ENCODE peak calls at places on chromosomes 4 and X, in six cellular contexts. F, I, O, U, L and T are unnamed samples. For H3K36me3, the result is how much of the 10 kb centered on the place peaks cover.

GRCh38 chrX:76183289-76184057 is 10.6 kb downstream of the PBDC1 start:
- DNase-seq in F (no peak), I (no peak), O (no peak), U (peak), L (peak), T (peak)

GRCh38 chr4:11585506-11585905 is 156.8 kb upstream of the HS3ST1 start:
- DNase-seq in F (no peak), I (peak), O (no peak), U (no peak), L (peak), T (peak)

GRCh38 chr4:8863759-8864682 is 7.6 kb downstream of the HMX1 start:
- DNase-seq in F (no peak), I (no peak), O (no peak), U (no peak), L (no peak), T (no peak)

GRCh38 chrX:148424570-148424969 is 75.8 kb upstream of the AFF2 start:
- DNase-seq in F (no peak), I (no peak), O (no peak), U (no peak), L (no peak), T (no peak)

GRCh38 chr4:5460106-5460801 is 248.1 kb downstream of the EVC2 start:
- DNase-seq in F (peak), I (no peak), O (peak), U (no peak), L (no peak), T (no peak)

GRCh38 chrX:101550825-101551767 is 749 bp downstream of the ARMCX1 start:
- DNase-seq in F (peak), I (no peak), O (no peak), U (no peak), L (peak), T (no peak)

GRCh38 chrX:154490021-154490413 is 412 bp downstream of the SLC10A3 start:
- DNase-seq in F (no peak), I (no peak), O (no peak), U (no peak), L (peak), T (no peak)

GRCh38 chr4:159398236-159398638 is 295.4 kb downstream of the RAPGEF2 start:
- DNase-seq in F (no peak), I (no peak), O (no peak), U (no peak), L (no peak), T (no peak)

GRCh38 chr4:119832731-119833233 is 204.2 kb upstream of the PDE5A start:
- DNase-seq in F (no peak), I (no peak), O (no peak), U (peak), L (no peak), T (no peak)

GRCh38 chr4:87309625-87310024 is 13.1 kb downstream of the HSD17B13 start:
- DNase-seq in F (no peak), I (no peak), O (no peak), U (no peak), L (no peak), T (no peak)

GRCh38 chrX:46477435-46477834 is 67.8 kb downstream of the ZNF674 start:
- DNase-seq in F (no peak), I (no peak), O (no peak), U (no peak), L (no peak), T (no peak)

GRCh38 chr4:186760576-186760975 is 36.9 kb upstream of the FAT1 start:
- DNase-seq in F (no peak), I (peak), O (no peak), U (no peak), L (peak), T (peak)

GRCh38 chr4:69617083-69617694 is 22.3 kb downstream of the UGT2A2 start:
- DNase-seq in F (no peak), I (no peak), O (no peak), U (no peak), L (peak), T (peak)

GRCh38 chrX:52363247-52363883 is 5.5 kb upstream of the XAGE2 start:
- DNase-seq in F (no peak), I (no peak), O (no peak), U (no peak), L (no peak), T (no peak)

GRCh38 chr4:79650794-79651431 is 242.9 kb upstream of the GK2 start:
- DNase-seq in F (no peak), I (no peak), O (no peak), U (no peak), L (peak), T (no peak)

GRCh38 chr4:17680985-17681920 is 66.8 kb downstream of the MED28 start:
- DNase-seq in F (no peak), I (no peak), O (no peak), U (no peak), L (no peak), T (no peak)

GRCh38 chr4:128565565-128566186 is 243.8 kb upstream of the JADE1 start:
- DNase-seq in F (no peak), I (no peak), O (no peak), U (no peak), L (peak), T (no peak)

GRCh38 chrX:30196322-30196721 is 19.0 kb upstream of the MAGEB2 start:
- DNase-seq in F (no peak), I (no peak), O (no peak), U (no peak), L (peak), T (no peak)

GRCh38 chr4:167020410-167020809 is 213.9 kb downstream of the SPOCK3 start:
- DNase-seq in F (no peak), I (no peak), O (no peak), U (no peak), L (peak), T (no peak)

GRCh38 chr4:187602339-187603092 is 393.1 kb upstream of the ZFP42 start:
- DNase-seq in F (no peak), I (no peak), O (no peak), U (peak), L (peak), T (no peak)

GRCh38 chr4:108620933-108621905 is 843 bp downstream of the RPL34 start:
- DNase-seq in F (no peak), I (no peak), O (no peak), U (no peak), L (peak), T (no peak)
- H3K36me3 ChIP-seq in F (under half), I (under half), O (under half), U (under half), L (under half), T (under half)

DNA sequence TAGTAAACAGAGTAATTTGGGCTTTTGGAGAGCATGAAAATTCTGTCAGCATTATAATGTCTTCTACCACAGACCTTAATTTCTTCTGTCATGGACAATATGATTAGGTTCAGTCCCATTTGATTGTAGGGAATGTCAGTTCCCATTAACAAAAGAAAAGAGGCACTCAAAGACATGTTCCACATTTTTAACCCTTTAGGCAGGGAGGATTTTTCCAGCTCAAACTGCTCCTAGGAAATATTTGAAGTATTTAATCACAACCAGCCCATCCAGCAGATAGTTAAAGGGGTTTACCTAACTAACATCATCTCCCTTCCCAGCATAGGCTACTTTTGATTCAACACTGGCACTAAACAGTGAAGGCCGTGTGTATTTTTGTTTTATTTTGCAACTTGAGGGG is 256.1 kb downstream of the DHX15 start:
- DNase-seq in F (no peak), I (no peak), O (no peak), U (no peak), L (no peak), T (no peak)
- H3K4me3 ChIP-seq in F (no peak), I (no peak), O (no peak), U (no peak), L (no peak), T (no peak)

GRCh38 chr4:73220815-73221214 is 37.8 kb downstream of the ANKRD17 start:
- DNase-seq in F (no peak), I (no peak), O (no peak), U (no peak), L (no peak), T (no peak)

GRCh38 chr4:73221734-73222133 is 36.9 kb downstream of the ANKRD17 start:
- DNase-seq in F (no peak), I (no peak), O (no peak), U (no peak), L (no peak), T (no peak)

GRCh38 chr4:73222466-73223257 is 35.9 kb downstream of the ANKRD17 start:
- DNase-seq in F (no peak), I (peak), O (no peak), U (peak), L (peak), T (peak)

GRCh38 chr4:73224886-73225285 is 33.7 kb downstream of the ANKRD17 start:
- DNase-seq in F (no peak), I (no peak), O (no peak), U (no peak), L (no peak), T (no peak)

DNA sequence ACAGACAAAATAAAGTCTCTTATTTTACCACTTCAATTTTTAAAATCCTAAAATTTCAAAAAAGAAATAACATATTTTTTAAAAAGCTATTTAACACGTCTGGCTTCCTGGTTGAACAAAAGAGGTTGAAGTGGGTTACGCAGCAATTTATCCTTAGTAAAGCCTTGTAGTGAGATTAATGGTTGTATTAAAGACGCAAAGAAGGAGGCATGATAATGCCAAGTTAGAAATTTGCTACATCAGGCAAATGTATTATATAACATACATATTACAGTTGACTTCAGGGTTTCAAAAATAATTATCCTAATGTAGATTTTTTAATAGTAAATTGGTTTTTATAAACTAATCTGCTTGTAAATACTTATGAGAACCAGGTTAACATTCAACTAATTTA is 35.3 kb downstream of the ANKRD17 start:
- DNase-seq in F (no peak), I (no peak), O (no peak), U (no peak), L (no peak), T (no peak)
- H3K36me3 ChIP-seq in F (under half), I (under half), O (under half), U (under half), L (under half), T (under half)

GRCh38 chr4:154741131-154741530 is 2.7 kb upstream of the LRAT start:
- DNase-seq in F (no peak), I (no peak), O (no peak), U (no peak), L (no peak), T (no peak)
- H3K4me3 ChIP-seq in F (peak), I (no peak), O (no peak), U (no peak), L (no peak), T (no peak)

GRCh38 chrX:45352588-45352987 is 151.9 kb upstream of the DIPK2B start:
- DNase-seq in F (no peak), I (no peak), O (no peak), U (no peak), L (no peak), T (no peak)

GRCh38 chrX:45344597-45344996 is 143.9 kb upstream of the DIPK2B start:
- DNase-seq in F (no peak), I (no peak), O (no peak), U (no peak), L (no peak), T (no peak)

GRCh38 chrX:45351478-45351877 is 150.8 kb upstream of the DIPK2B start:
- DNase-seq in F (no peak), I (no peak), O (no peak), U (no peak), L (peak), T (no peak)

GRCh38 chrX:45353462-45353861 is 152.8 kb upstream of the DIPK2B start:
- DNase-seq in F (no peak), I (no peak), O (no peak), U (no peak), L (no peak), T (no peak)

GRCh38 chrX:45347877-45348675 is 147.4 kb upstream of the DIPK2B start:
- DNase-seq in F (no peak), I (peak), O (no peak), U (no peak), L (peak), T (no peak)
- H3K36me3 ChIP-seq in F (under half), I (under half), O (under half), U (under half), L (under half), T (under half)

GRCh38 chrX:103879339-103879738 is 47.3 kb upstream of the RAB9B start:
- DNase-seq in F (no peak), I (no peak), O (no peak), U (no peak), L (peak), T (peak)
- H3K4me3 ChIP-seq in F (no peak), I (no peak), O (no peak), U (no peak), L (no peak), T (no peak)

DNA sequence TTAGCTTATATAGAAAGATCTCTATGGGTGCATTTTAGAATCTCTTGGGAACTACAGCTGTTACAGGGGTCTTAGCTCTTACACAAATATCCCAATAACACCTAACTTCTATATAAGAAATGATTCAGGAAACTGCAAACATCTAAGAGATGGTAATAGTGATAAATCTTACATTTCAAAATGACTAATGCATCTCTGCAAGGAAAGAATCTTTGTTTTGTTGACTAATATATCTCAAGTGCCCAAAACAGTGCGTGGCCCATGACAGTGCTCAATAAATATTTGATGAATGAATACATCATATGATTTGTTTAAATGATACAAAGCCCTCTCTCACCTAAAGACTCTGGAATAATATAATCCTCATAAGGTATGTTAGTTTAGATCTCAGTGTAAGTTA is 47.5 kb downstream of the CENPE start:
- DNase-seq in F (no peak), I (peak), O (no peak), U (peak), L (peak), T (no peak)
- H3K36me3 ChIP-seq in F (under half), I (under half), O (under half), U (under half), L (under half), T (under half)

GRCh38 chr4:25928956-25929336 is 14.9 kb downstream of the SMIM20 start:
- DNase-seq in F (no peak), I (no peak), O (no peak), U (no peak), L (peak), T (no peak)
- H3K4me3 ChIP-seq in F (no peak), I (no peak), O (no peak), U (no peak), L (no peak), T (no peak)

DNA sequence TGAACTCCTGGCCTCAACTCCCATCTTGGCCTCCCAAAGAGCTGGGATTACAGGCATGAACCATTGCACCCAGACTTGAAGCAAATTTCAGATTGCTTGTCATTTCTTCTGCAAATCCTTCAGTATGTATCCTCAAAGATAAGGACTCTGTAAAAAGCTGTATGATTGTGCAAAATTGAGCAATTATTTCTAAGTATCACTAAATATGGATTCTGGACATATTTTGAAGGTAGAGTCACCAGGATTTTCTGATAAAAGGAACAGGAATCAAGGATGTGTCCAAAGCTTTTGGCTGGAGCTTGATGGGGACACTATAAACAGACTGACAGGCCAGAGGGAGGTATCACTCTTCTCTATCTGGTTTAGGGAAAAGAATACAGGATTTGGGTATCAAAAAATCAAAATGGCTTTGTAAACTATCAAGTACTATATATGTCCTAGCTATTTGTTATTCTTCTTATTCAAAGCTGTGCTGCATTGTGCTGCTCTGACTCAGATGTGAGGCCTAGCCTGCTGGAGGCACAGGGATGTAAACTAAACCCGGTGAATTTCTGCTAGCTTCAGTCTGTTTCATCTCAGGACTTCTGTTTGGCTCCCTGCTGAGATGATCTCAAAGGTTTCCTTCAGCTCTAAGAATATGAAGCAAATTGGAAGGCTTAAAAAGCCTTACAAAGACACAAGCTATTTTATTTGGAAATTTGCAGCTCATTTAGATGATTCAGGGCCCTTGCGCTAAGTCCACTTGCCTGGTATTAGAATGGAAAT is 8.3 kb downstream of the RPS4X start:
- DNase-seq in F (no peak), I (no peak), O (no peak), U (no peak), L (no peak), T (no peak)
- H3K36me3 ChIP-seq in F (under half), I (under half), O (under half), U (under half), L (under half), T (under half)

GRCh38 chr4:84841435-84841834 is 125.1 kb downstream of the WDFY3 start:
- DNase-seq in F (no peak), I (no peak), O (no peak), U (no peak), L (no peak), T (no peak)
- H3K4me3 ChIP-seq in F (no peak), I (no peak), O (no peak), U (no peak), L (no peak), T (no peak)